ENCODE peak calls at places on chromosomes 11 and 22, in ten cellular contexts. T, Q, J, K, B, E, Y, C, M and X are unnamed samples.

GRCh38 chr11:20621679-20622078 is 22.3 kb downstream of the SLC6A5 start:
- DNase-seq in T (no peak), Q (no peak), J (no peak), K (no peak), B (no peak), E (no peak), Y (no peak), C (no peak), M (no peak), X (no peak)

GRCh38 chr11:44179173-44179572 is 83.7 kb downstream of the EXT2 start:
- DNase-seq in T (no peak), Q (no peak), J (no peak), K (no peak), B (no peak), E (no peak), Y (no peak), C (peak), M (no peak), X (no peak)

GRCh38 chr22:38419121-38419863 is 35.7 kb downstream of the KCNJ4 start:
- DNase-seq in T (no peak), Q (no peak), J (no peak), K (peak), B (no peak), E (no peak), Y (no peak), C (no peak), M (no peak), X (no peak)

GRCh38 chr22:49663311-49663711 is 164.4 kb downstream of the BRD1 start:
- DNase-seq in T (no peak), Q (no peak), J (no peak), K (no peak), B (peak), E (no peak), Y (no peak), C (no peak), M (no peak), X (no peak)

GRCh38 chr11:58900479-58901420 is 38.5 kb upstream of the GLYATL1 start:
- DNase-seq in T (peak), Q (peak), J (peak), K (peak), B (peak), E (peak), Y (no peak), C (peak), M (peak), X (peak)

GRCh38 chr11:124297921-124298320 is 15.8 kb downstream of the OR8D1 start:
- DNase-seq in T (no peak), Q (no peak), J (no peak), K (no peak), B (no peak), E (no peak), Y (no peak), C (no peak), M (no peak), X (no peak)

GRCh38 chr22:24181088-24181995 is at the start of gene SUSD2:
- DNase-seq in T (no peak), Q (no peak), J (no peak), K (peak), B (peak), E (no peak), Y (no peak), C (no peak), M (no peak), X (peak)

GRCh38 chr11:33970984-33971466 is 79.1 kb upstream of the LMO2 start:
- DNase-seq in T (peak), Q (peak), J (peak), K (no peak), B (no peak), E (peak), Y (no peak), C (peak), M (peak), X (peak)

GRCh38 chr11:11856638-11857037 is 14.9 kb downstream of the USP47 start:
- DNase-seq in T (no peak), Q (peak), J (no peak), K (no peak), B (no peak), E (no peak), Y (no peak), C (no peak), M (peak), X (no peak)

GRCh38 chr11:102680945-102681344 is 24.6 kb downstream of the MMP27 start:
- DNase-seq in T (no peak), Q (no peak), J (no peak), K (no peak), B (no peak), E (no peak), Y (no peak), C (no peak), M (no peak), X (no peak)

GRCh38 chr11:44345781-44346180 is 35.8 kb upstream of the ALX4 start:
- DNase-seq in T (no peak), Q (no peak), J (no peak), K (peak), B (no peak), E (no peak), Y (no peak), C (no peak), M (no peak), X (no peak)

GRCh38 chr11:94254214-94254613 is 50.2 kb upstream of the IZUMO1R start:
- DNase-seq in T (no peak), Q (no peak), J (no peak), K (no peak), B (no peak), E (no peak), Y (no peak), C (no peak), M (no peak), X (no peak)

GRCh38 chr11:76632492-76632891 is 38.1 kb downstream of the LRRC32 start:
- DNase-seq in T (no peak), Q (no peak), J (no peak), K (no peak), B (no peak), E (no peak), Y (no peak), C (no peak), M (no peak), X (no peak)

GRCh38 chr22:19113429-19113828 is 8.8 kb downstream of the DGCR2 start:
- DNase-seq in T (no peak), Q (no peak), J (no peak), K (peak), B (no peak), E (no peak), Y (no peak), C (no peak), M (no peak), X (no peak)